ENCODE peak calls at places on chromosomes 5 and 9, in four cellular contexts. One of them, this sample, is unnamed.

GRCh38 chr9:128108784-128109709 is 18.5 kb downstream of the PTGES2 start:
- DNase-seq in dorsolateral prefrontal cortex: no peak
- DNase-seq in heart left ventricle: no peak
- DNase-seq in ascending aorta: no peak
- DNase-seq in this sample: no peak

GRCh38 chr9:33187519-33188218 is 20.5 kb upstream of the B4GALT1 start:
- DNase-seq in dorsolateral prefrontal cortex: no peak
- DNase-seq in heart left ventricle: peak
- DNase-seq in ascending aorta: no peak
- DNase-seq in this sample: no peak

GRCh38 chr5:146409081-146409671 is 38.0 kb upstream of the TCERG1 start:
- DNase-seq in dorsolateral prefrontal cortex: no peak
- DNase-seq in heart left ventricle: no peak
- DNase-seq in ascending aorta: no peak
- DNase-seq in this sample: no peak

GRCh38 chr5:154274828-154275185 is 84.3 kb downstream of the GALNT10 start:
- DNase-seq in dorsolateral prefrontal cortex: no peak
- DNase-seq in heart left ventricle: no peak
- DNase-seq in ascending aorta: no peak
- DNase-seq in this sample: no peak

GRCh38 chr5:60668715-60669304 is 31.2 kb downstream of the DEPDC1B start:
- DNase-seq in dorsolateral prefrontal cortex: no peak
- DNase-seq in heart left ventricle: no peak
- DNase-seq in ascending aorta: no peak
- DNase-seq in this sample: no peak

GRCh38 chr9:80059979-80060378 is 488.2 kb downstream of the TLE4 start:
- DNase-seq in dorsolateral prefrontal cortex: no peak
- DNase-seq in heart left ventricle: no peak
- DNase-seq in ascending aorta: no peak
- DNase-seq in this sample: no peak

GRCh38 chr9:655875-656274 is 185.6 kb upstream of the DMRT1 start:
- DNase-seq in dorsolateral prefrontal cortex: no peak
- DNase-seq in heart left ventricle: peak
- DNase-seq in ascending aorta: no peak
- DNase-seq in this sample: no peak

GRCh38 chr5:132823481-132824050 is 6.9 kb downstream of the SHROOM1 start:
- DNase-seq in dorsolateral prefrontal cortex: no peak
- DNase-seq in heart left ventricle: no peak
- DNase-seq in ascending aorta: no peak
- DNase-seq in this sample: no peak

GRCh38 chr9:4334439-4334838 is 34.6 kb upstream of the GLIS3 start:
- DNase-seq in dorsolateral prefrontal cortex: no peak
- DNase-seq in heart left ventricle: peak
- DNase-seq in ascending aorta: no peak
- DNase-seq in this sample: peak

GRCh38 chr9:87640385-87640795 is 85.5 kb upstream of the CTSL start:
- DNase-seq in dorsolateral prefrontal cortex: no peak
- DNase-seq in heart left ventricle: no peak
- DNase-seq in ascending aorta: no peak
- DNase-seq in this sample: no peak

GRCh38 chr9:91071185-91071990 is 269.8 kb downstream of the SYK start:
- DNase-seq in dorsolateral prefrontal cortex: no peak
- DNase-seq in heart left ventricle: no peak
- DNase-seq in ascending aorta: no peak
- DNase-seq in this sample: no peak

GRCh38 chr5:115377468-115378217 is 81.2 kb upstream of the CCDC112 start:
- DNase-seq in dorsolateral prefrontal cortex: no peak
- DNase-seq in heart left ventricle: no peak
- DNase-seq in ascending aorta: no peak
- DNase-seq in this sample: no peak

GRCh38 chr9:96109718-96110351 is 192.1 kb downstream of the HSD17B3 start:
- DNase-seq in dorsolateral prefrontal cortex: no peak
- DNase-seq in heart left ventricle: no peak
- DNase-seq in ascending aorta: no peak
- DNase-seq in this sample: no peak

GRCh38 chr5:118224546-118224945 is 763.8 kb downstream of the DTWD2 start:
- DNase-seq in dorsolateral prefrontal cortex: no peak
- DNase-seq in heart left ventricle: no peak
- DNase-seq in ascending aorta: no peak
- DNase-seq in this sample: no peak

GRCh38 chr9:98158071-98158791 is 34.2 kb downstream of the CORO2A start:
- DNase-seq in dorsolateral prefrontal cortex: no peak
- DNase-seq in heart left ventricle: no peak
- DNase-seq in ascending aorta: no peak
- DNase-seq in this sample: no peak

GRCh38 chr9:116979461-116979860 is 292.4 kb downstream of the TRIM32 start:
- DNase-seq in dorsolateral prefrontal cortex: no peak
- DNase-seq in heart left ventricle: no peak
- DNase-seq in ascending aorta: no peak
- DNase-seq in this sample: no peak

GRCh38 chr5:96876292-96876850 is at the start of gene ERAP2:
- DNase-seq in dorsolateral prefrontal cortex: no peak
- DNase-seq in heart left ventricle: no peak
- DNase-seq in ascending aorta: no peak
- DNase-seq in this sample: no peak

GRCh38 chr5:65326912-65327311 is 154.8 kb downstream of the ADAMTS6 start:
- DNase-seq in dorsolateral prefrontal cortex: no peak
- DNase-seq in heart left ventricle: no peak
- DNase-seq in ascending aorta: no peak
- DNase-seq in this sample: no peak

GRCh38 chr9:79185866-79186265 is 385.9 kb upstream of the TLE4 start:
- DNase-seq in dorsolateral prefrontal cortex: no peak
- DNase-seq in heart left ventricle: no peak
- DNase-seq in ascending aorta: no peak
- DNase-seq in this sample: no peak

GRCh38 chr9:28782630-28783029 is 1209.3 kb upstream of the C9orf72 start:
- DNase-seq in dorsolateral prefrontal cortex: no peak
- DNase-seq in heart left ventricle: no peak
- DNase-seq in ascending aorta: no peak
- DNase-seq in this sample: no peak

GRCh38 chr9:137834846-137835546 is 42.6 kb upstream of the CACNA1B start:
- DNase-seq in dorsolateral prefrontal cortex: no peak
- DNase-seq in heart left ventricle: no peak
- DNase-seq in ascending aorta: no peak
- DNase-seq in this sample: no peak

GRCh38 chr9:82679488-82679887 is 383.5 kb downstream of the RASEF start:
- DNase-seq in dorsolateral prefrontal cortex: no peak
- DNase-seq in heart left ventricle: no peak
- DNase-seq in ascending aorta: no peak
- DNase-seq in this sample: no peak

GRCh38 chr5:77066823-77067442 is 20.2 kb downstream of the ZBED3 start:
- DNase-seq in dorsolateral prefrontal cortex: no peak
- DNase-seq in heart left ventricle: no peak
- DNase-seq in ascending aorta: no peak
- DNase-seq in this sample: no peak

GRCh38 chr9:81112638-81113037 is 576.7 kb downstream of the TLE1 start:
- DNase-seq in dorsolateral prefrontal cortex: no peak
- DNase-seq in heart left ventricle: no peak
- DNase-seq in ascending aorta: no peak
- DNase-seq in this sample: no peak

GRCh38 chr9:15512889-15513288 is 2.1 kb upstream of the PSIP1 start:
- DNase-seq in dorsolateral prefrontal cortex: no peak
- DNase-seq in heart left ventricle: no peak
- DNase-seq in ascending aorta: no peak
- DNase-seq in this sample: no peak

GRCh38 chr5:142313693-142314092 is 11.1 kb downstream of the SPRY4 start:
- DNase-seq in dorsolateral prefrontal cortex: no peak
- DNase-seq in heart left ventricle: no peak
- DNase-seq in ascending aorta: no peak
- DNase-seq in this sample: no peak

GRCh38 chr5:76590027-76590426 is 33.2 kb downstream of the F2RL2 start:
- DNase-seq in dorsolateral prefrontal cortex: no peak
- DNase-seq in heart left ventricle: no peak
- DNase-seq in ascending aorta: no peak
- DNase-seq in this sample: no peak

GRCh38 chr5:157266286-157267007 is 524 bp downstream of the CYFIP2 start:
- DNase-seq in dorsolateral prefrontal cortex: no peak
- DNase-seq in heart left ventricle: no peak
- DNase-seq in ascending aorta: no peak
- DNase-seq in this sample: peak

GRCh38 chr9:112753725-112754124 is 3.2 kb downstream of the SNX30 start:
- DNase-seq in dorsolateral prefrontal cortex: no peak
- DNase-seq in heart left ventricle: no peak
- DNase-seq in ascending aorta: no peak
- DNase-seq in this sample: no peak

GRCh38 chr5:149641000-149641576 is 59.8 kb downstream of the ARHGEF37 start:
- DNase-seq in dorsolateral prefrontal cortex: no peak
- DNase-seq in heart left ventricle: peak
- DNase-seq in ascending aorta: no peak
- DNase-seq in this sample: no peak

GRCh38 chr5:137292461-137293025 is 206.6 kb downstream of the SPOCK1 start:
- DNase-seq in dorsolateral prefrontal cortex: no peak
- DNase-seq in heart left ventricle: no peak
- DNase-seq in ascending aorta: no peak
- DNase-seq in this sample: no peak

GRCh38 chr9:7784472-7784871 is 15.1 kb downstream of the DMAC1 start:
- DNase-seq in dorsolateral prefrontal cortex: no peak
- DNase-seq in heart left ventricle: no peak
- DNase-seq in ascending aorta: no peak
- DNase-seq in this sample: no peak

GRCh38 chr9:115590016-115590415 is 472.1 kb upstream of the TNC start:
- DNase-seq in dorsolateral prefrontal cortex: no peak
- DNase-seq in heart left ventricle: peak
- DNase-seq in ascending aorta: no peak
- DNase-seq in this sample: no peak

GRCh38 chr9:130461218-130461630 is 16.5 kb downstream of the ASS1 start:
- DNase-seq in dorsolateral prefrontal cortex: no peak
- DNase-seq in heart left ventricle: peak
- DNase-seq in ascending aorta: no peak
- DNase-seq in this sample: peak

GRCh38 chr9:127545196-127546124 is 66.6 kb upstream of the STXBP1 start:
- DNase-seq in dorsolateral prefrontal cortex: peak
- DNase-seq in heart left ventricle: peak
- DNase-seq in ascending aorta: no peak
- DNase-seq in this sample: no peak

GRCh38 chr5:107669543-107670027 is 1.2 kb downstream of the EFNA5 start:
- DNase-seq in dorsolateral prefrontal cortex: peak
- DNase-seq in heart left ventricle: peak
- DNase-seq in ascending aorta: no peak
- DNase-seq in this sample: no peak
- H3K27ac ChIP-seq in dorsolateral prefrontal cortex: peak
- H3K27ac ChIP-seq in heart left ventricle: peak
- H3K27ac ChIP-seq in ascending aorta: peak
- H3K27ac ChIP-seq in this sample: no peak

GRCh38 chr9:114507726-114508125 is 2.5 kb upstream of the WHRN start:
- DNase-seq in dorsolateral prefrontal cortex: no peak
- DNase-seq in heart left ventricle: no peak
- DNase-seq in ascending aorta: no peak
- DNase-seq in this sample: no peak

GRCh38 chr9:114505187-114506081 is at the start of gene WHRN:
- DNase-seq in dorsolateral prefrontal cortex: peak
- DNase-seq in heart left ventricle: peak
- DNase-seq in ascending aorta: peak
- DNase-seq in this sample: peak

GRCh38 chr9:114503522-114504340 is 1.5 kb downstream of the WHRN start:
- DNase-seq in dorsolateral prefrontal cortex: no peak
- DNase-seq in heart left ventricle: no peak
- DNase-seq in ascending aorta: no peak
- DNase-seq in this sample: no peak

GRCh38 chr9:114504341-114505186 is 709 bp downstream of the WHRN start:
- DNase-seq in dorsolateral prefrontal cortex: peak
- DNase-seq in heart left ventricle: peak
- DNase-seq in ascending aorta: no peak
- DNase-seq in this sample: peak

DNA sequence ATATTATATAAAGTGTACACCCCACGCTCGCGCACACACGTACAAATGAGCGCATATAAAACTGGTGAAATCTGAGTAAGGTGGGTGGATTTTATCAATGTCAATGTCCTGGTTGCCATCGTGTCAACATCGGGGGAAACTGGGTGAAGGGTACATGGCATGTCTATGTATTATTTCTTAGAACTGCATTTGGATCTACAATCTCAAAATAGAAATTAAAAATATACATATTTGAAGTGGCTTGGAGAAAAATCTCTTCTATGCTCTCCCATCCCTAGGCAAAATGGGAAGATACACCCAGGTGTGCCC is 763 bp upstream of the WHRN start:
- DNase-seq in dorsolateral prefrontal cortex: no peak
- DNase-seq in heart left ventricle: no peak
- DNase-seq in ascending aorta: no peak
- DNase-seq in this sample: no peak
- H3K27ac ChIP-seq in dorsolateral prefrontal cortex: no peak
- H3K27ac ChIP-seq in heart left ventricle: no peak
- H3K27ac ChIP-seq in ascending aorta: no peak
- H3K27ac ChIP-seq in this sample: peak

DNA sequence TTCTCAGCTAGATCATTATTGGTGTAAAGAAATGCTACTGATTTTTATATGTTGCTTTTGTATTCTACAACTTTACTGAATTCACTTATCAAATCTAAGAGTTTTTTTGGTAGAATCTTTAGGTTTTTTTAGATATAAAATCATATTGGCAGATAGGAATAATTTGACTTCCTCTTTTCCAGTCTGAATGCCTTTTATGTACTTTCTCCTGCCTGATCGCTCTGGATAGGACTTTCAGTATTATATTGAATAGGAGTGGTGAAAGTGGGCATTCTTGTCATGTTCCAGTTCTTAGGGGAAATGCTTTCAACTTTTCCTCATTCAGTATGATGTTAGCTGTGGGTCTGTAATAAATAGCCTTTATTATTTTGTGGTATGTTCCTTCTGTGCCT is 8.2 kb downstream of the AHRR start:
- DNase-seq in dorsolateral prefrontal cortex: no peak
- DNase-seq in heart left ventricle: no peak
- DNase-seq in ascending aorta: no peak
- DNase-seq in this sample: no peak
- H3K27ac ChIP-seq in dorsolateral prefrontal cortex: no peak
- H3K27ac ChIP-seq in heart left ventricle: no peak
- H3K27ac ChIP-seq in ascending aorta: no peak
- H3K27ac ChIP-seq in this sample: no peak

GRCh38 chr5:134070979-134071849 is 43.3 kb upstream of the TCF7 start:
- DNase-seq in dorsolateral prefrontal cortex: no peak
- DNase-seq in heart left ventricle: no peak
- DNase-seq in ascending aorta: no peak
- DNase-seq in this sample: peak
- H3K27ac ChIP-seq in dorsolateral prefrontal cortex: no peak
- H3K27ac ChIP-seq in heart left ventricle: no peak
- H3K27ac ChIP-seq in ascending aorta: no peak
- H3K27ac ChIP-seq in this sample: no peak